ENCODE peak calls at places on chromosomes 13 and 19, in six cellular contexts. One of them, this sample, is unnamed.

GRCh38 chr19:7869910-7870511 is 4.2 kb downstream of the PRR36 start:
- DNase-seq in neural crest cell: no peak
- DNase-seq in endothelial cell: no peak
- DNase-seq in HFFc6: no peak
- DNase-seq in foreskin fibroblast: peak; percentile 54
- DNase-seq in sigmoid colon: no peak
- DNase-seq in this sample: no peak

GRCh38 chr19:57363734-57364181 is 407 bp downstream of the TRAPPC2B start:
- DNase-seq in HFFc6: no peak
- DNase-seq in sigmoid colon: no peak
- DNase-seq in neural crest cell: no peak
- DNase-seq in endothelial cell: peak; percentile 17
- DNase-seq in foreskin fibroblast: peak; percentile 24
- DNase-seq in this sample: no peak

GRCh38 chr13:44903596-44903995 is 85.7 kb downstream of the NUFIP1 start:
- DNase-seq in endothelial cell: no peak
- DNase-seq in HFFc6: peak; percentile 88
- DNase-seq in foreskin fibroblast: peak; percentile 88
- DNase-seq in neural crest cell: no peak
- DNase-seq in sigmoid colon: peak; percentile 93
- DNase-seq in this sample: no peak

GRCh38 chr19:681029-681626 is 4.9 kb downstream of the FSTL3 start:
- DNase-seq in neural crest cell: no peak
- DNase-seq in foreskin fibroblast: peak; percentile 96
- DNase-seq in sigmoid colon: peak; percentile 88
- DNase-seq in HFFc6: no peak
- DNase-seq in endothelial cell: peak; percentile 91
- DNase-seq in this sample: peak; percentile 84

GRCh38 chr19:4910594-4911273 is 1.4 kb downstream of the UHRF1 start:
- DNase-seq in endothelial cell: no peak
- DNase-seq in sigmoid colon: no peak
- DNase-seq in foreskin fibroblast: peak; percentile 85
- DNase-seq in neural crest cell: peak; percentile 20
- DNase-seq in HFFc6: peak; percentile 59
- DNase-seq in this sample: no peak

GRCh38 chr19:13173129-13173737 is 23.0 kb downstream of the IER2 start:
- DNase-seq in sigmoid colon: no peak
- DNase-seq in HFFc6: no peak
- DNase-seq in neural crest cell: no peak
- DNase-seq in foreskin fibroblast: no peak
- DNase-seq in endothelial cell: no peak
- DNase-seq in this sample: no peak

GRCh38 chr19:52442179-52442578 is 11.2 kb upstream of the ZNF578 start:
- DNase-seq in foreskin fibroblast: no peak
- DNase-seq in HFFc6: no peak
- DNase-seq in endothelial cell: no peak
- DNase-seq in neural crest cell: no peak
- DNase-seq in sigmoid colon: no peak
- DNase-seq in this sample: no peak

GRCh38 chr19:41575998-41576397 is at the start of gene CEACAM21:
- DNase-seq in neural crest cell: no peak
- DNase-seq in sigmoid colon: no peak
- DNase-seq in foreskin fibroblast: no peak
- DNase-seq in endothelial cell: no peak
- DNase-seq in HFFc6: no peak
- DNase-seq in this sample: no peak

GRCh38 chr13:52158629-52159158 is 703 bp downstream of the NEK3 start:
- DNase-seq in sigmoid colon: peak; percentile 67
- DNase-seq in endothelial cell: no peak
- DNase-seq in foreskin fibroblast: peak; percentile 67
- DNase-seq in neural crest cell: no peak
- DNase-seq in HFFc6: no peak
- DNase-seq in this sample: no peak

GRCh38 chr13:109336730-109337129 is 449.7 kb downstream of the IRS2 start:
- DNase-seq in foreskin fibroblast: peak; percentile 84
- DNase-seq in sigmoid colon: no peak
- DNase-seq in endothelial cell: no peak
- DNase-seq in neural crest cell: no peak
- DNase-seq in HFFc6: peak; percentile 76
- DNase-seq in this sample: no peak

GRCh38 chr13:67736646-67737420 is 506.7 kb upstream of the PCDH9 start:
- DNase-seq in HFFc6: no peak
- DNase-seq in foreskin fibroblast: peak; percentile 59
- DNase-seq in endothelial cell: peak; percentile 53
- DNase-seq in neural crest cell: peak; percentile 44
- DNase-seq in sigmoid colon: no peak
- DNase-seq in this sample: no peak

GRCh38 chr13:98450495-98451167 is 126.3 kb downstream of the STK24 start:
- DNase-seq in foreskin fibroblast: no peak
- DNase-seq in sigmoid colon: peak; percentile 89
- DNase-seq in neural crest cell: peak; percentile 28
- DNase-seq in endothelial cell: peak; percentile 37
- DNase-seq in HFFc6: no peak
- DNase-seq in this sample: peak; percentile 33

GRCh38 chr19:51063664-51064063 is 1.2 kb downstream of the KLK13 start:
- DNase-seq in HFFc6: no peak
- DNase-seq in neural crest cell: no peak
- DNase-seq in foreskin fibroblast: no peak
- DNase-seq in endothelial cell: no peak
- DNase-seq in sigmoid colon: no peak
- DNase-seq in this sample: no peak

GRCh38 chr13:96431044-96431581 is 341.2 kb downstream of the HS6ST3 start:
- DNase-seq in foreskin fibroblast: no peak
- DNase-seq in endothelial cell: no peak
- DNase-seq in HFFc6: no peak
- DNase-seq in neural crest cell: no peak
- DNase-seq in sigmoid colon: no peak
- DNase-seq in this sample: no peak

GRCh38 chr13:99056381-99057014 is 78.6 kb upstream of the DOCK9 start:
- DNase-seq in foreskin fibroblast: peak; percentile 50
- DNase-seq in endothelial cell: no peak
- DNase-seq in neural crest cell: no peak
- DNase-seq in HFFc6: no peak
- DNase-seq in sigmoid colon: peak; percentile 67
- DNase-seq in this sample: no peak

GRCh38 chr19:5389353-5389752 is 48.7 kb upstream of the PTPRS start:
- DNase-seq in endothelial cell: no peak
- DNase-seq in foreskin fibroblast: no peak
- DNase-seq in HFFc6: no peak
- DNase-seq in neural crest cell: no peak
- DNase-seq in sigmoid colon: no peak
- DNase-seq in this sample: no peak

GRCh38 chr13:95100525-95101121 is 200.6 kb downstream of the ABCC4 start:
- DNase-seq in neural crest cell: peak; percentile 5
- DNase-seq in sigmoid colon: no peak
- DNase-seq in endothelial cell: no peak
- DNase-seq in foreskin fibroblast: peak; percentile 75
- DNase-seq in HFFc6: peak; percentile 96
- DNase-seq in this sample: no peak

GRCh38 chr19:38924383-38924782 is 6.2 kb downstream of the SARS2 start:
- DNase-seq in neural crest cell: no peak
- DNase-seq in sigmoid colon: no peak
- DNase-seq in endothelial cell: no peak
- DNase-seq in foreskin fibroblast: no peak
- DNase-seq in HFFc6: no peak
- DNase-seq in this sample: peak; percentile 15

GRCh38 chr19:28466107-28467045 is 746.6 kb downstream of the UQCRFS1 start:
- DNase-seq in endothelial cell: peak; percentile 78
- DNase-seq in foreskin fibroblast: peak; percentile 63
- DNase-seq in HFFc6: no peak
- DNase-seq in neural crest cell: peak; percentile 78
- DNase-seq in sigmoid colon: peak; percentile 63
- DNase-seq in this sample: no peak

GRCh38 chr19:13986348-13986904 is 19.7 kb downstream of the RFX1 start:
- DNase-seq in foreskin fibroblast: peak; percentile 87
- DNase-seq in neural crest cell: peak; percentile 49
- DNase-seq in sigmoid colon: peak; percentile 93
- DNase-seq in endothelial cell: peak; percentile 82
- DNase-seq in HFFc6: peak; percentile 81
- DNase-seq in this sample: no peak

GRCh38 chr19:34480971-34481821 is at the start of gene WTIP:
- DNase-seq in endothelial cell: peak; percentile 84
- DNase-seq in HFFc6: peak; percentile 67
- DNase-seq in sigmoid colon: peak; percentile 86
- DNase-seq in neural crest cell: peak; percentile 75
- DNase-seq in foreskin fibroblast: peak; percentile 96
- DNase-seq in this sample: peak; percentile 95

GRCh38 chr13:44223785-44224432 is 149.7 kb upstream of the SERP2 start:
- DNase-seq in HFFc6: no peak
- DNase-seq in neural crest cell: no peak
- DNase-seq in sigmoid colon: no peak
- DNase-seq in endothelial cell: no peak
- DNase-seq in foreskin fibroblast: no peak
- DNase-seq in this sample: no peak

GRCh38 chr19:55355213-55355821 is 798 bp upstream of the COX6B2 start:
- DNase-seq in HFFc6: no peak
- DNase-seq in sigmoid colon: no peak
- DNase-seq in foreskin fibroblast: no peak
- DNase-seq in endothelial cell: no peak
- DNase-seq in neural crest cell: no peak
- DNase-seq in this sample: no peak

GRCh38 chr19:55358493-55358892 is 4.0 kb upstream of the COX6B2 start:
- DNase-seq in neural crest cell: no peak
- DNase-seq in foreskin fibroblast: no peak
- DNase-seq in endothelial cell: no peak
- DNase-seq in HFFc6: no peak
- DNase-seq in sigmoid colon: no peak
- DNase-seq in this sample: no peak

GRCh38 chr19:55362174-55362989 is 678 bp downstream of the GARIN5B start:
- DNase-seq in foreskin fibroblast: no peak
- DNase-seq in sigmoid colon: no peak
- DNase-seq in neural crest cell: no peak
- DNase-seq in endothelial cell: no peak
- DNase-seq in HFFc6: no peak
- DNase-seq in this sample: peak; percentile 93

GRCh38 chr19:55360902-55361301 is 2.2 kb downstream of the GARIN5B start:
- DNase-seq in endothelial cell: no peak
- DNase-seq in neural crest cell: no peak
- DNase-seq in HFFc6: no peak
- DNase-seq in foreskin fibroblast: no peak
- DNase-seq in sigmoid colon: no peak
- DNase-seq in this sample: no peak

GRCh38 chr19:55358943-55359908 is 3.8 kb downstream of the GARIN5B start:
- DNase-seq in foreskin fibroblast: no peak
- DNase-seq in endothelial cell: no peak
- DNase-seq in neural crest cell: no peak
- DNase-seq in sigmoid colon: no peak
- DNase-seq in HFFc6: no peak
- DNase-seq in this sample: no peak
- TF ChIP-seq CTCF in foreskin fibroblast: no peak
- TF ChIP-seq CTCF in endothelial cell: no peak
- TF ChIP-seq CTCF in neural crest cell: no peak
- TF ChIP-seq CTCF in sigmoid colon: no peak
- TF ChIP-seq CTCF in HFFc6: no peak
- TF ChIP-seq CTCF in this sample: no peak

GRCh38 chr13:87810391-87810801 is 139.2 kb downstream of the SLITRK5 start:
- DNase-seq in foreskin fibroblast: no peak
- DNase-seq in HFFc6: no peak
- DNase-seq in neural crest cell: no peak
- DNase-seq in sigmoid colon: no peak
- DNase-seq in endothelial cell: no peak
- DNase-seq in this sample: peak; percentile 63
- TF ChIP-seq CTCF in foreskin fibroblast: no peak
- TF ChIP-seq CTCF in HFFc6: no peak
- TF ChIP-seq CTCF in neural crest cell: peak; percentile 33
- TF ChIP-seq CTCF in sigmoid colon: no peak
- TF ChIP-seq CTCF in endothelial cell: no peak
- TF ChIP-seq CTCF in this sample: no peak

GRCh38 chr13:20702945-20703784 is at the start of gene IL17D:
- DNase-seq in sigmoid colon: no peak
- DNase-seq in neural crest cell: peak; percentile 33
- DNase-seq in HFFc6: no peak
- DNase-seq in endothelial cell: peak; percentile 36
- DNase-seq in foreskin fibroblast: peak; percentile 60
- DNase-seq in this sample: no peak

GRCh38 chr13:20706661-20707060 is 3.2 kb downstream of the IL17D start:
- DNase-seq in endothelial cell: no peak
- DNase-seq in HFFc6: no peak
- DNase-seq in sigmoid colon: no peak
- DNase-seq in foreskin fibroblast: no peak
- DNase-seq in neural crest cell: no peak
- DNase-seq in this sample: no peak

GRCh38 chr13:20704459-20705069 is 1.1 kb downstream of the IL17D start:
- DNase-seq in endothelial cell: no peak
- DNase-seq in HFFc6: no peak
- DNase-seq in foreskin fibroblast: no peak
- DNase-seq in neural crest cell: no peak
- DNase-seq in sigmoid colon: no peak
- DNase-seq in this sample: no peak

GRCh38 chr13:20702530-20702929 is 969 bp upstream of the IL17D start:
- DNase-seq in endothelial cell: no peak
- DNase-seq in sigmoid colon: no peak
- DNase-seq in foreskin fibroblast: peak; percentile 61
- DNase-seq in neural crest cell: no peak
- DNase-seq in HFFc6: no peak
- DNase-seq in this sample: no peak

DNA sequence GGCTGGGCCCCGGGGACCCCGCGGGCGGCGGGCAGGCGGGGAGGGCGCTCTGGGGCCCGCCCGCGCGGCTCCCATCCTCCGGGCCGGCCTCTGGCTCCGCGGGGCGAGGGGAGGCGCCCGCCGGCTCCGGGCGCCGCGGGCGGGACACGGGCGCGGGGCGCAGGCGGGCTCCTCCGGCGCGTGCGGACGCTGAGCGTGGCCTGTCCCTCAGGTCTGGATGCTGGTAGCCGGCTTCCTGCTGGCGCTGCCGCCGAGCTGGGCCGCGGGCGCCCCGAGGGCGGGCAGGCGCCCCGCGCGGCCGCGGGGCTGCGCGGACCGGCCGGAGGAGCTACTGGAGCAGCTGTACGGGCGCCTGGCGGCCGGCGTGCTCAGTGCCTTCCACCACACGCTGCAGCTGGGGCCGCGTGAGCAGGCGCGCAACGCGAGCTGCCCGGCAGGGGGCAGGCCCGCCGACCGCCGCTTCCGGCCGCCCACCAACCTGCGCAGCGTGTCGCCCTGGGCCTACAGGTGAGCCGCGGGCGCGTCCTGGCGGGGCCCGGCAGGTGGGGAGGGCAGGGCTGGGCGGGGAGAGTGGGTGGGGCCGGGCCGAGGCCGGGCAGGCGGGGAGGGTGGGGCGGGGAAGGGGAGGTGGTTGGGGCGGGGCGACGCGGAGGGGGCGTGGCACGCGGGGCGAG is 423 bp downstream of the IL17D start:
- DNase-seq in HFFc6: peak; percentile 72
- DNase-seq in foreskin fibroblast: peak; percentile 92
- DNase-seq in sigmoid colon: peak; percentile 88
- DNase-seq in endothelial cell: peak; percentile 79
- DNase-seq in neural crest cell: peak; percentile 67
- DNase-seq in this sample: peak; percentile 94
- TF ChIP-seq CTCF in HFFc6: peak; percentile 69
- TF ChIP-seq CTCF in foreskin fibroblast: peak; percentile 36
- TF ChIP-seq CTCF in sigmoid colon: no peak
- TF ChIP-seq CTCF in endothelial cell: peak; percentile 42
- TF ChIP-seq CTCF in neural crest cell: peak; percentile 71
- TF ChIP-seq CTCF in this sample: peak; percentile 75

DNA sequence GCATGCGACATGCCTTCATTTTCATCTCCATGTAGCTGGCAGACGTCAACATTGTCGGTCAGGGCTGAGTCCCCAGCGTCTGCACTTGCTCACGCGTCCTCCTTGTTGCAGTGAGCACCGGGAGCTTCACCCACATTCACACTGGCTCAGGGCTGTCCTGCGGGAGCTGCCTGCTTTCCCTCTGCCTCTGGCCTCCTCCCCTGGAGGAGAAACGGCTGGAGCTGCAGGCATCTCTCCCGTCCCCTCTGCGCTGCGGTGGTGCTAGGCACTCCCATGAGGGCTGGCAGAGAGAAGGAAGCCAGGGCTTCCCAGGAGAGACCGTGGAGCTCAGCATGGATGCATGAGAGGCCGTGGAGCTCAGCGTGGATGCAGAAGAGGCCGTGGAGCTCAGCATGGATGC is 18.4 kb upstream of the TMEM255B start:
- DNase-seq in endothelial cell: no peak
- DNase-seq in neural crest cell: no peak
- DNase-seq in foreskin fibroblast: no peak
- DNase-seq in HFFc6: no peak
- DNase-seq in sigmoid colon: no peak
- DNase-seq in this sample: peak; percentile 77
- TF ChIP-seq CTCF in endothelial cell: no peak
- TF ChIP-seq CTCF in neural crest cell: no peak
- TF ChIP-seq CTCF in foreskin fibroblast: no peak
- TF ChIP-seq CTCF in HFFc6: no peak
- TF ChIP-seq CTCF in sigmoid colon: no peak
- TF ChIP-seq CTCF in this sample: no peak

This sample was measured in chondrocyte.